ENCODE peak calls at places on chromosomes 5 and 9, in six cellular contexts. F is IMR-90, I is neuronal stem cell, W is mesendoderm, Y is H1, S is H9. A is an unnamed sample.

GRCh38 chr5:62575066-62575465 is 3.6 kb upstream of the LRRC70 start:
- DNase-seq in S (no peak), W (no peak), F (no peak), I (no peak), Y (no peak), A (no peak)

GRCh38 chr5:72108200-72109050 is 1.1 kb downstream of the MAP1B start:
- DNase-seq in I (peak), F (peak), W (peak), Y (no peak), S (peak), A (no peak)

GRCh38 chr5:114438471-114438870 is 76.6 kb downstream of the KCNN2 start:
- DNase-seq in I (no peak), W (peak), S (no peak), F (no peak), Y (no peak), A (peak)

GRCh38 chr9:129032541-129033159 is 3.8 kb upstream of the MIGA2 start:
- DNase-seq in I (no peak), S (no peak), Y (no peak), W (no peak), F (no peak), A (no peak)

GRCh38 chr9:13845460-13845859 is 468.5 kb downstream of the NFIB start:
- DNase-seq in I (no peak), W (no peak), S (no peak), F (peak), Y (no peak), A (no peak)

GRCh38 chr5:157827429-157827828 is 31.5 kb downstream of the CLINT1 start:
- DNase-seq in W (no peak), I (no peak), Y (no peak), S (no peak), F (peak), A (no peak)

GRCh38 chr5:173451651-173452050 is 123.4 kb upstream of the STC2 start:
- DNase-seq in Y (no peak), I (no peak), F (peak), S (no peak), W (no peak), A (no peak)

GRCh38 chr5:66306844-66307315 is 162.8 kb downstream of the SREK1 start:
- DNase-seq in I (no peak), F (no peak), S (no peak), W (peak), Y (no peak), A (no peak)

GRCh38 chr9:135592625-135593024 is 31.1 kb downstream of the PAEP start:
- DNase-seq in W (no peak), I (no peak), S (peak), F (no peak), Y (no peak), A (no peak)

GRCh38 chr5:172707285-172708182 is 63.5 kb downstream of the DUSP1 start:
- DNase-seq in W (peak), F (peak), Y (no peak), S (peak), I (no peak), A (peak)

GRCh38 chr9:95032580-95033298 is 284.8 kb downstream of the FANCC start:
- DNase-seq in Y (no peak), W (no peak), F (no peak), S (no peak), I (no peak), A (no peak)

GRCh38 chr9:124377985-124378384 is 37.3 kb downstream of the PSMB7 start:
- DNase-seq in Y (no peak), F (no peak), S (no peak), W (no peak), I (no peak), A (no peak)

GRCh38 chr5:1962619-1963355 is 80.1 kb upstream of the IRX4 start:
- DNase-seq in W (no peak), Y (no peak), F (no peak), S (no peak), I (no peak), A (no peak)

GRCh38 chr5:154878642-154879335 is 20.4 kb downstream of the CNOT8 start:
- DNase-seq in F (no peak), W (peak), Y (no peak), S (no peak), I (no peak), A (no peak)

GRCh38 chr9:133309608-133310007 is 26.4 kb downstream of the SURF6 start:
- DNase-seq in F (no peak), W (no peak), Y (no peak), I (no peak), S (no peak), A (no peak)

GRCh38 chr9:2727966-2728613 is 10.8 kb downstream of the KCNV2 start:
- DNase-seq in S (no peak), Y (no peak), I (no peak), F (peak), W (peak), A (peak)

GRCh38 chr9:28031521-28032177 is 458.4 kb upstream of the C9orf72 start:
- DNase-seq in S (no peak), I (peak), W (peak), Y (no peak), F (no peak), A (no peak)

GRCh38 chr5:13771011-13771571 is 173.4 kb downstream of the DNAH5 start:
- DNase-seq in I (no peak), Y (no peak), W (no peak), F (peak), S (no peak), A (no peak)

GRCh38 chr5:137611011-137611580 is 112.0 kb upstream of the SPOCK1 start:
- DNase-seq in W (no peak), F (no peak), Y (no peak), S (no peak), I (no peak), A (no peak)

GRCh38 chr5:91499943-91500531 is 116.9 kb upstream of the ARRDC3 start:
- DNase-seq in Y (no peak), F (peak), S (no peak), W (peak), I (peak), A (peak)

GRCh38 chr5:169116961-169117461 is 183.9 kb downstream of the SLIT3 start:
- DNase-seq in S (peak), W (peak), F (no peak), Y (peak), I (no peak), A (no peak)

GRCh38 chr5:59599729-59600128 is 293.8 kb downstream of the PDE4D start:
- DNase-seq in I (no peak), W (no peak), F (no peak), Y (no peak), S (no peak), A (no peak)

GRCh38 chr5:124162782-124163532 is 583.5 kb downstream of the ZNF608 start:
- DNase-seq in I (no peak), F (peak), S (no peak), Y (no peak), W (no peak), A (no peak)

GRCh38 chr5:94691947-94692346 is 73.5 kb downstream of the SLF1 start:
- DNase-seq in S (no peak), Y (no peak), W (no peak), I (no peak), F (peak), A (peak)

GRCh38 chr9:108278341-108278740 is 577.4 kb downstream of the ACTL7B start:
- DNase-seq in W (no peak), S (no peak), F (no peak), I (no peak), Y (no peak), A (no peak)

DNA sequence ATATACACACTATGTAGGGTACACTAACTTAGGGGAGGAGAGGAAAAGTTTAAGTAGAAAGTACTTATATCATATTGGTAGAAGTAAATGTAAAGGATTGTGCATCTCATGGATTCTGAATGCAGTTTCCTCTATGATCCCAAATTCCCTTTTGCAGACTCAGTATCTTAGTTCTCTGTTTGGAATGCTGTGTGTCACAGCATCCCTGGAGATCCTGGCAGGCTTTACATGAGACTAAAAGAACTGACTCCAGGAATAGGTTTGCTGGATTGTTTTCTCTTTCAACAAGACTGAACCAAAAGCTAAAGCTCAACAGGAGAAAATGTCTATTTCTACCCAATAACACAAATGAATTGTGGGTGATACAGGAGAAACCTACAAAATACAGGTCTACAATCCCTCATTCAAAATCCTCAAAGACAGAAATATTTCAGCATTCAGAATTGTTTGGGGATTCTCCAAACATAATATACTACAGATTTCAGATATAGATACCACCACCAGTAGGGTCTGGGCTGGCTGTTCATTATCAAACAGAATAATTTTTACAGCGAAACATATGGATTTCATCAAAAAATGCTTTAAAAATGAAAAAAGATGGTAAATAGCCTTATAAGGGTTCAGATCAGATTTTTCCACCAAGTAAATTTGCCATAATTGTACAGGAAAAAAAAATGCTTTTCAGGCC is 324.7 kb upstream of the GRAMD2B start:
- DNase-seq in Y (no peak), F (peak), W (no peak), I (no peak), S (no peak), A (no peak)
- H2AK5ac ChIP-seq in Y (no peak), F (no peak), W (no peak), I (no peak), S (no peak), A (no peak)

DNA sequence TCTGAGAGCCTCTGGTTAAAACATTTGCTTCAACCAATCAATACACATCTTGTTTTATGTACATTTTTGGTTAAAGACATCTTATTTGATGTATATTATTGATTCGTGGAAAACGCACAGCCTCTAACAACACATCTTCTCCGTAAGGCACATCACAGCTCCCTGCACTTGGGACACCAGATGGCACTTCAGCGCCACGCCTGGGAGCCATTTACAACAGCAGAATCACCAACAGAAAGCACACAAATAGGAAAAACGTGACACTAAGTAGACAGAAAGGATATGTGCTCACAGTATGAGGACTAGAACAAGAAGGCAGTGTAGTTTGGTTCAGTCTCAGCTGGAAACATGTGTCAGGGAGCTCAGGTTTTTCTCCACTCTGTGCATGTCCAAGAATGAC is 199.7 kb downstream of the ROR2 start:
- DNase-seq in S (no peak), F (no peak), W (no peak), I (no peak), Y (no peak), A (no peak)
- H3K9ac ChIP-seq in S (no peak), F (no peak), W (no peak), I (no peak), Y (no peak), A (no peak)

DNA sequence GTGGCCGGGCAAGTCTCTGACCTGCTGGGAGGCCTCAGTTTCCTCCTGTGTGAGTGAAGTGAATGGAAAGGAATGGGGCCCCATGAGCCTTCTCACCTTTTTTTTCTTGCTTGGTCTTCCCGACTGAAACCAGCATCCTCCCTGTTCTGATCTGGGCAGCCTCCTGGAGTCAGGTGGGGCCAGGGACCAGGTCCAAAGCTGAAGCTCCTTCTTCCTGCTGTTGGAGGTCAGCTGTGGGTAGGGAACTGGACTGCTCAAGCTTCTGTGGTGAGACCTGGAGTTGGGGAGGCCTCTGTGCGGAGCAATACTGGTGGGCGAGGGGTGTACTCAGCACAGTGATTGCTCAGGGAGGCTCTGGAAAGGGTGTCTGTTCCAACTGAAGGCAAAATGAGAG is 99.7 kb downstream of the PCSK1 start:
- DNase-seq in W (no peak), I (no peak), S (no peak), Y (no peak), F (no peak), A (no peak)
- H2AK5ac ChIP-seq in W (no peak), I (no peak), S (no peak), Y (no peak), F (peak), A (no peak)

DNA sequence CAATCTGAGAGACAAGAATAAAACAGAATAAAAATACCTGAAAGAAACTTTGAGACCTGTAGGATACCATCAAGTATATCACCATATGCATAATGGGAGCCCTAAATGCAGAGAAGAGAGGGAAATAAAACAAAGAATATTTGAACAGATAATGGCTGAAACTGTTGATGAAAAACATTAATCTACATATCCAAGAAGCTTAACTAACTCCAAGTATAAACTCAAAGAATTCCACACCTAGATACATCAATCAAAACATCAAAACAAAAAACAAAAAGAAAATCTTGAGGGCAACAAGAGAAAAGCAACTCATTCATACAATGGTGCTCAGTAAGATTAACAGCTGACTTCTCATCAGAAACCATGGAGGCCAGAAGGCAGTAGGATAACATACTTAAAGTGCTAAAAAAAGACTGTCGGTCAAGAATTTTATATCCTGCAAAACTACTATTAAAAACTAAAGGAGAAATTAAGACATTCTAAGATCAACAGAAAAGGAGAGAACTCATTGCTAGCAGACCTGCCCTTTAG is 101.6 kb downstream of the FOXD1 start:
- DNase-seq in W (no peak), S (no peak), F (no peak), I (no peak), Y (no peak), A (no peak)
- H3K9ac ChIP-seq in W (no peak), S (no peak), F (no peak), I (no peak), Y (no peak), A (no peak)

DNA sequence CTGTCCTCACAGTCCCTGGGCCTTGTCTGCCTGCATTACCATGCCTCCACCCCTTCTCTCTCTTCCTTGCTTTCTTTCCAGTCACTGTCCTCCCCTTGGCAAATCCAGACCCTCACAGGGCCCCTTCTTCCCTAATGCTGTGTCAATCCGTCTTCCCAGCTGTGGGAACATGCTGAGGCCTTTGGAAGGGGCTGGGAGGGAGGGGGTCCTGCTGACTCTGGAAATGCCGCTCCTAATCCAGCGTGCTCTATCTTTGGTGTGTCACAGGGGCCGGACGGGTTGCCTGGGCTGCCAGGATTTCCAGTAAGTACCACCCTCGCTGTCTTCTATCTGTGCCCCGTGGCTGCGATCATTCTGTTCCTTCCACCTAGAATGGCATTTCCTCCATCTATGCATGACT is 64.7 kb upstream of the TGFBR1 start:
- DNase-seq in S (no peak), Y (no peak), I (no peak), F (no peak), W (no peak), A (no peak)
- H2AK5ac ChIP-seq in S (no peak), Y (no peak), I (no peak), F (peak), W (no peak), A (no peak)

DNA sequence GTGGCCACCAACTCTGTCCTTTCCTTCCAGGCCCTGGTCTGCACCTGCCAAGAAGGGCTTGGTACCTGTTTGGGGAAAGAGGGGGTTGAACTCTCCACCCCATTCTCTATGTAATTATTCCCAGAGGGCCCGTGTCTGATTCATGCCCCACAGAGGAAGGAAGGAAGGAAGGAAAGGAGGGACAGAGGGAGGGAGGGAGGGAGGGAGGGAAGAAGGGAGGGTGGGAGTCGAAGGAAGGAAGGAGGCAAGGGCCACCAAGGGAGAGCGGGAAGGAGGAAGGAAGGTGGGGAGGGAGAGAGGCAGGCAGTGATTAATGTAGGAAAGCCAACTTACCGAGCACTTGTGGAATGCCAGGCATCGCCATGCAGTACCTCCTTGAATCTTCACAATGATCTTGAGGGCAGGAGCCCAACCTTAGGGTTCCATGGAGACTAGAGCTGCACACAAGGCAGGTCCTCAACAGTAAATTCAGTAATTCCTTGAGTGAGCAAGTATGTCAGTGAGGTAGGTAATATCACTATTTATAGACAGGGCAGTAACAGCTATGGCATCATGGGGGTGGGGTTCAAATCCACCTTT is 75.8 kb downstream of the FGF18 start:
- DNase-seq in S (no peak), Y (no peak), I (no peak), W (peak), F (no peak), A (no peak)
- H3K9ac ChIP-seq in S (no peak), Y (no peak), I (no peak), W (no peak), F (no peak), A (no peak)

GRCh38 chr9:126984969-126985368 is 70.4 kb downstream of the RALGPS1 start:
- DNase-seq in Y (no peak), F (no peak), I (no peak), S (no peak), W (no peak), A (no peak)

GRCh38 chr9:126982215-126983002 is 67.8 kb downstream of the RALGPS1 start:
- DNase-seq in F (no peak), S (no peak), W (no peak), Y (no peak), I (no peak), A (no peak)

GRCh38 chr9:126981218-126981617 is 66.6 kb downstream of the RALGPS1 start:
- DNase-seq in F (no peak), W (no peak), I (no peak), S (no peak), Y (no peak), A (no peak)

GRCh38 chr9:126985870-126986498 is 71.4 kb downstream of the RALGPS1 start:
- DNase-seq in F (peak), Y (no peak), I (no peak), S (no peak), W (no peak), A (peak)

DNA sequence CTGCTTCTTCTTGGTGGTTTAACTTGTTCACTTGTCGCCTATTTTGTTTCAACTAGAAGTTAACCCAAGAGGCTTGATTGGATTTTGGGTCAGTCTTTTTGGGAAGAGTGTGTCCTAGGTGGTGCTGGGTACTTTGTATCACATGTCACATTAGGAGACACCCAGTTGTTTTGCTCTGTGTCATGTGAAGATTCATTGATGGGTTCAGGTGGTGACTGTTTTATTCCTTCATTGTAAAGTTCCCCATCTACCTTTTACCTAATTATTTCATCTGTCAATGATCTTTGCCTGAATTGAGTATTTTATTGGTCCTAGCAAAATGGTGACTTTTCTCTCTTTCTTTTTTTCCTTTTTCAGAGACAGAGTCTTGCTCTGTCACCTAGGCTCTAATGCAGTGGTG is 69.2 kb downstream of the RALGPS1 start:
- DNase-seq in W (no peak), Y (no peak), F (no peak), I (no peak), S (no peak), A (no peak)
- H2AK5ac ChIP-seq in W (no peak), Y (no peak), F (no peak), I (no peak), S (no peak), A (no peak)

GRCh38 chr9:131405858-131406566 is 12.1 kb downstream of the PRRC2B start:
- DNase-seq in W (no peak), F (no peak), S (no peak), Y (no peak), I (no peak), A (no peak)
- H3K9ac ChIP-seq in W (no peak), F (no peak), S (no peak), Y (peak), I (no peak), A (no peak)

DNA sequence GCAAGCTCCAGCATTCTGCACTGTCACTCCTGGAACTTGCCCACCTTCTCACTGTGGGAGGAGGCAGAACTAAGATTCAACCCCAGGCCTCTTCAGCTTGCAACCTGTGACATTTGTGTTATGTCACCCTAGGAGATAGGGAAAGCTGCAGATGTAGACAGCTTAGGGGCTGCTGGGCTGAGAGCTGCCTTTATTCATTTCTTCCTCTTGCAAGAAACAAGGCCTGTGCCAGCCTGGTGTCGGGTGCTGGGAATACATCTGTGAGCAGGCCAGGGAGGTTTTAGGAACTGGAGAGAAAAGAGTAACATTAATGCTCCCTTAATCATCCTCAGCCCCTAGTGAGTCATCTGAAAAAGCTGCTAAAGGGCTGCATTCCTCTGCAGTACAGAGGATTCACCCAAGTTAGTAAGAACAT is 101.8 kb downstream of the FGF18 start:
- DNase-seq in Y (no peak), W (peak), I (no peak), S (peak), F (peak), A (peak)
- H2AK5ac ChIP-seq in Y (no peak), W (no peak), I (peak), S (no peak), F (peak), A (no peak)

A was measured in trophoblast cell.